ENCODE peak calls at places on chromosome 15, in four cellular contexts. E is fibroblast of lung, P is esophagus squamous epithelium, X is fibroblast of villous mesenchyme. U is an unnamed sample.

GRCh38 chr15:52101542-52102340 is 10.8 kb downstream of the BCL2L10 start:
- DNase-seq in E (no peak), P (no peak), X (no peak), U (no peak)

GRCh38 chr15:85583404-85584390 is 203.3 kb downstream of the AKAP13 start:
- DNase-seq in E (peak), P (no peak), X (no peak), U (peak)

GRCh38 chr15:71352125-71352524 is 236.9 kb downstream of the THSD4 start:
- DNase-seq in E (no peak), P (no peak), X (no peak), U (no peak)

GRCh38 chr15:68370768-68371151 is 61.2 kb downstream of the ITGA11 start:
- DNase-seq in E (no peak), P (no peak), X (no peak), U (no peak)

GRCh38 chr15:50872832-50873231 is 35.7 kb upstream of the AP4E1 start:
- DNase-seq in E (no peak), P (no peak), X (no peak), U (no peak)

GRCh38 chr15:70345251-70346019 is 247.7 kb upstream of the TLE3 start:
- DNase-seq in E (no peak), P (no peak), X (no peak), U (no peak)

GRCh38 chr15:65377105-65377975 is 462 bp downstream of the IGDCC3 start:
- DNase-seq in E (peak), P (no peak), X (peak), U (peak)

GRCh38 chr15:83458396-83458795 is 11.3 kb downstream of the SH3GL3 start:
- DNase-seq in E (no peak), P (no peak), X (no peak), U (no peak)

GRCh38 chr15:59191855-59192237 is 14.8 kb upstream of the LDHAL6B start:
- DNase-seq in E (peak), P (no peak), X (peak), U (no peak)

GRCh38 chr15:55344206-55344605 is 25.2 kb downstream of the PIGB start:
- DNase-seq in E (no peak), P (no peak), X (no peak), U (no peak)

GRCh38 chr15:96230557-96231181 is 99.8 kb upstream of the NR2F2 start:
- DNase-seq in E (peak), P (no peak), X (peak), U (no peak)

GRCh38 chr15:77649019-77649418 is 16.3 kb upstream of the LINGO1 start:
- DNase-seq in E (no peak), P (no peak), X (no peak), U (no peak)

GRCh38 chr15:58410353-58410752 is 21.4 kb upstream of the LIPC start:
- DNase-seq in E (peak), P (no peak), X (peak), U (no peak)

GRCh38 chr15:89179966-89180875 is 41.2 kb downstream of the RLBP1 start:
- DNase-seq in E (no peak), P (no peak), X (peak), U (no peak)

GRCh38 chr15:26974120-26974780 is 3.3 kb downstream of the GABRG3 start:
- DNase-seq in E (peak), P (no peak), X (no peak), U (no peak)

GRCh38 chr15:85458764-85459163 is 78.4 kb downstream of the AKAP13 start:
- DNase-seq in E (no peak), P (no peak), X (no peak), U (no peak)

GRCh38 chr15:73034213-73034612 is 18.1 kb upstream of the NEO1 start:
- DNase-seq in E (no peak), P (no peak), X (no peak), U (no peak)

GRCh38 chr15:98649621-98649995 is 1.3 kb downstream of the IGF1R start:
- DNase-seq in E (peak), P (no peak), X (no peak), U (peak)

GRCh38 chr15:96213896-96214295 is 116.6 kb upstream of the NR2F2 start:
- DNase-seq in E (no peak), P (no peak), X (no peak), U (no peak)

GRCh38 chr15:85164841-85165466 is 183.3 kb downstream of the PDE8A start:
- DNase-seq in E (no peak), P (no peak), X (peak), U (no peak)

GRCh38 chr15:83695246-83695645 is 41.3 kb downstream of the ADAMTSL3 start:
- DNase-seq in E (no peak), P (no peak), X (no peak), U (peak)

GRCh38 chr15:93485438-93485837 is 396.4 kb upstream of the RGMA start:
- DNase-seq in E (no peak), P (no peak), X (no peak), U (no peak)

GRCh38 chr15:89845305-89845893 is 30.7 kb upstream of the ANPEP start:
- DNase-seq in E (peak), P (no peak), X (peak), U (no peak)

GRCh38 chr15:70597056-70597603 is 166.2 kb downstream of the UACA start:
- DNase-seq in E (no peak), P (no peak), X (no peak), U (no peak)

GRCh38 chr15:47803767-47804166 is 86.5 kb downstream of the SEMA6D start:
- DNase-seq in E (peak), P (no peak), X (no peak), U (no peak)

GRCh38 chr15:48086162-48086561 is 34.6 kb upstream of the SLC24A5 start:
- DNase-seq in E (no peak), P (no peak), X (no peak), U (no peak)

GRCh38 chr15:84947947-84948830 is 33.5 kb upstream of the PDE8A start:
- DNase-seq in E (peak), P (no peak), X (peak), U (no peak)

GRCh38 chr15:35184646-35185045 is 99.6 kb upstream of the NANOGP8 start:
- DNase-seq in E (no peak), P (no peak), X (no peak), U (no peak)

GRCh38 chr15:96273317-96274086 is 57.0 kb upstream of the NR2F2 start:
- DNase-seq in E (peak), P (no peak), X (peak), U (no peak)

GRCh38 chr15:63015618-63016017 is 26.9 kb upstream of the TPM1 start:
- DNase-seq in E (peak), P (no peak), X (peak), U (no peak)

GRCh38 chr15:23565395-23566069 is at the start of gene MKRN3:
- DNase-seq in E (peak), P (no peak), X (peak), U (no peak)

GRCh38 chr15:85579957-85580694 is 199.7 kb downstream of the AKAP13 start:
- DNase-seq in E (no peak), P (no peak), X (no peak), U (no peak)

GRCh38 chr15:33064878-33065277 is 129.6 kb downstream of the FMN1 start:
- DNase-seq in E (peak), P (no peak), X (peak), U (no peak)

GRCh38 chr15:69305204-69305931 is 6.7 kb downstream of the PAQR5 start:
- DNase-seq in E (peak), P (no peak), X (peak), U (no peak)

GRCh38 chr15:54109014-54109413 is 130.8 kb downstream of the UNC13C start:
- DNase-seq in E (no peak), P (no peak), X (no peak), U (no peak)

GRCh38 chr15:49622561-49622960 is 1.7 kb downstream of the DTWD1 start:
- DNase-seq in E (no peak), P (no peak), X (peak), U (no peak)

GRCh38 chr15:77180270-77180669 is 109.4 kb upstream of the TSPAN3 start:
- DNase-seq in E (no peak), P (no peak), X (no peak), U (no peak)

GRCh38 chr15:39149636-39150035 is 431.2 kb upstream of the THBS1 start:
- DNase-seq in E (no peak), P (no peak), X (no peak), U (no peak)

GRCh38 chr15:22974745-22975144 is 5.4 kb downstream of the CYFIP1 start:
- DNase-seq in E (no peak), P (no peak), X (no peak), U (no peak)

GRCh38 chr15:67178569-67179210 is 75.8 kb downstream of the AAGAB start:
- DNase-seq in E (peak), P (no peak), X (peak), U (no peak)

GRCh38 chr15:67179411-67179995 is 75.0 kb downstream of the AAGAB start:
- DNase-seq in E (no peak), P (no peak), X (no peak), U (no peak)

GRCh38 chr15:67180035-67180434 is 74.4 kb downstream of the AAGAB start:
- DNase-seq in E (no peak), P (no peak), X (no peak), U (no peak)

GRCh38 chr15:67181221-67181639 is 73.2 kb downstream of the AAGAB start:
- DNase-seq in E (no peak), P (no peak), X (no peak), U (no peak)

GRCh38 chr15:67180514-67181191 is 73.8 kb downstream of the AAGAB start:
- DNase-seq in E (no peak), P (no peak), X (no peak), U (no peak)
- TF ChIP-seq CTCF in E (no peak), P (no peak), X (no peak), U (no peak)

GRCh38 chr15:43871835-43872234 is 45.0 kb downstream of the WDR76 start:
- DNase-seq in E (no peak), P (no peak), X (no peak), U (no peak)

GRCh38 chr15:43876872-43877271 is 50.1 kb downstream of the WDR76 start:
- DNase-seq in E (no peak), P (no peak), X (no peak), U (no peak)

GRCh38 chr15:43873651-43874050 is 46.8 kb downstream of the WDR76 start:
- DNase-seq in E (no peak), P (no peak), X (no peak), U (no peak)

GRCh38 chr15:43868412-43868811 is 41.6 kb downstream of the WDR76 start:
- DNase-seq in E (no peak), P (no peak), X (no peak), U (no peak)

DNA sequence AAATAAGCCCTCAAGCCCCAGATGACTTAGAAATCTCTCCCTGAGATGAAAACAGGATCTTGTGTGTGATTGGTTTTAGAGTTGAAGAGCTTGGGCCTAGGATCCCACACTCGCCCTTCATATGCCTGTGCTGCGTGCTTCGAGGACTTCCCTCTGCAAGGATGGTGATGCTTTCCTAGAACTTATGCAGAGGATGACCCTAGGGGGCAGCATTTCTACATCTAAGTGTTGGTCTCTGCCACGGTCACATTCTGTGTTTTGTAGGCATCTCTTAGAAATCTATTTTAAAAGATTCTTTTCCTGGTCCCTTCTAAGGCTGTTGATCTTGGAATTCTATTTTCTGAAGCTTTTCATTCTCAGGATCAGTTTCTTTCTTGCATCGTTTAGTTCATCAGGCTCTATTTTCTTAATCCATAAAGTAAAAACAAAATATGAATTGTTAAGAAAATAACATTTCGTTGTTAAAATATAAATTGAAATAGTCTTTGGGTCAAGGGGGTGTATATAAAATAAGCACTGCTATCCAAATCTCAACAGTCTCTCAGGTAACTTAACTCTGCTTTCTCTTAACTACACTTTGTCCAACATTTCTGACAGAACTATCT is 45.7 kb downstream of the WDR76 start:
- DNase-seq in E (peak), P (no peak), X (peak), U (peak)
- TF ChIP-seq CTCF in E (peak), P (peak), X (peak), U (peak)

GRCh38 chr15:42493694-42494093 is 1.7 kb upstream of the SNAP23 start:
- DNase-seq in E (no peak), P (no peak), X (no peak), U (no peak)

GRCh38 chr15:42490246-42490742 is 647 bp downstream of the ZNF106 start:
- DNase-seq in E (peak), P (no peak), X (peak), U (no peak)

GRCh38 chr15:42491540-42492225 is 742 bp upstream of the ZNF106 start:
- DNase-seq in E (peak), P (no peak), X (peak), U (no peak)

GRCh38 chr15:42494998-42495360 is 455 bp upstream of the SNAP23 start:
- DNase-seq in E (peak), P (no peak), X (peak), U (no peak)

GRCh38 chr15:42490743-42491539 is at the start of gene ZNF106:
- DNase-seq in E (peak), P (peak), X (peak), U (peak)
- TF ChIP-seq CTCF in E (peak), P (no peak), X (no peak), U (no peak)

DNA sequence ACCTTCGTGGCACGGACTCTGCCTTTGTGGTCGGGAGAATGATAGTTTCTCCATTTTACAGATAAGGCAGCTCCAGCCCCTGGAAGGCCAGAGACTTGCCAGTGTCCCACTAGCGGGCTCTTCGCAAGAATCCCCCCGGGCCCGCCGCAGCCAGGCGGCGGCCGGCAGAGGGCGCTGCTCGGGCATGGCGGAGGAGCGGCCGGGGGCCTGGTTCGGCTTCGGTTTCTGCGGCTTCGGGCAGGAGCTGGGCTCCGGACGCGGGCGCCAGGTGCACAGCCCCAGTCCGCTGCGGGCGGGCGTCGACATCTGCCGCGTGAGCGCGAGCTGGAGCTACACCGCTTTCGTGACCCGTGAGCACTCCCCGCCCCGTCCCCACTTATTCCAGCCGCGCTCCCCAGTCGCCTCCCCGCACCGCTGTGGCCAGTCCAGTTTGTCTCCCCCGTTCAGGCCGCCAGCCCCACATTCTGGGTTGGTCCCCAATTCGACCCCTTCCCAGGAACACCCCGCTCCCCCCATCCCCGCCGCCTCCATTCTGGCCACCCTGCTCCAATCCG is 1.9 kb downstream of the RCCD1 start:
- DNase-seq in E (peak), P (no peak), X (peak), U (peak)
- TF ChIP-seq CTCF in E (peak), P (peak), X (peak), U (peak)

GRCh38 chr15:99911824-99912223 is 178.6 kb upstream of the LYSMD4 start:
- DNase-seq in E (peak), P (no peak), X (peak), U (no peak)

GRCh38 chr15:99906356-99906755 is 173.1 kb upstream of the LYSMD4 start:
- DNase-seq in E (no peak), P (no peak), X (no peak), U (no peak)

GRCh38 chr15:99907698-99908097 is 174.5 kb upstream of the LYSMD4 start:
- DNase-seq in E (no peak), P (no peak), X (no peak), U (no peak)

GRCh38 chr15:99906793-99907192 is 173.6 kb upstream of the LYSMD4 start:
- DNase-seq in E (no peak), P (no peak), X (no peak), U (no peak)

GRCh38 chr15:99909914-99910313 is 176.7 kb upstream of the LYSMD4 start:
- DNase-seq in E (peak), P (no peak), X (peak), U (no peak)
- TF ChIP-seq CTCF in E (peak), P (peak), X (peak), U (peak)